ENCODE peak calls at places on chromosome 9, in five cellular contexts. One of them, this sample, is unnamed.

GRCh38 chr9:101951598-101951997 is 213.2 kb upstream of the GRIN3A start:
- DNase-seq in PC-3: no peak
- DNase-seq in LHCN-M2: no peak
- DNase-seq in mesenteric fat pad: no peak
- DNase-seq in endothelial cell: no peak
- DNase-seq in this sample: no peak

GRCh38 chr9:110180713-110181434 is 27.1 kb downstream of the C9orf152 start:
- DNase-seq in PC-3: peak
- DNase-seq in LHCN-M2: peak
- DNase-seq in mesenteric fat pad: no peak
- DNase-seq in endothelial cell: no peak
- DNase-seq in this sample: no peak

GRCh38 chr9:72773570-72773969 is 179.3 kb downstream of the ALDH1A1 start:
- DNase-seq in PC-3: no peak
- DNase-seq in LHCN-M2: peak
- DNase-seq in mesenteric fat pad: no peak
- DNase-seq in endothelial cell: no peak
- DNase-seq in this sample: peak

GRCh38 chr9:98962861-98963260 is 19.2 kb downstream of the COL15A1 start:
- DNase-seq in PC-3: no peak
- DNase-seq in LHCN-M2: no peak
- DNase-seq in mesenteric fat pad: no peak
- DNase-seq in endothelial cell: no peak
- DNase-seq in this sample: no peak

GRCh38 chr9:131096490-131097258 is at the start of gene AIF1L:
- DNase-seq in PC-3: peak
- DNase-seq in LHCN-M2: no peak
- DNase-seq in mesenteric fat pad: no peak
- DNase-seq in endothelial cell: peak
- DNase-seq in this sample: no peak

GRCh38 chr9:35484406-35484805 is 5.5 kb upstream of the RUSC2 start:
- DNase-seq in PC-3: peak
- DNase-seq in LHCN-M2: no peak
- DNase-seq in mesenteric fat pad: no peak
- DNase-seq in endothelial cell: no peak
- DNase-seq in this sample: no peak

GRCh38 chr9:9387511-9388115 is 1225.2 kb downstream of the PTPRD start:
- DNase-seq in PC-3: no peak
- DNase-seq in LHCN-M2: no peak
- DNase-seq in mesenteric fat pad: no peak
- DNase-seq in endothelial cell: no peak
- DNase-seq in this sample: no peak

GRCh38 chr9:100286257-100286656 is 66.5 kb downstream of the TEX10 start:
- DNase-seq in PC-3: no peak
- DNase-seq in LHCN-M2: no peak
- DNase-seq in mesenteric fat pad: no peak
- DNase-seq in endothelial cell: no peak
- DNase-seq in this sample: no peak

GRCh38 chr9:5552301-5552700 is 42.0 kb downstream of the PDCD1LG2 start:
- DNase-seq in PC-3: no peak
- DNase-seq in LHCN-M2: peak
- DNase-seq in mesenteric fat pad: no peak
- DNase-seq in endothelial cell: no peak
- DNase-seq in this sample: no peak

GRCh38 chr9:69874301-69875060 is 53.9 kb downstream of the CFAP95 start:
- DNase-seq in PC-3: no peak
- DNase-seq in LHCN-M2: no peak
- DNase-seq in mesenteric fat pad: no peak
- DNase-seq in endothelial cell: no peak
- DNase-seq in this sample: no peak

This sample was measured in GM12865.